ENCODE peak calls at places on chromosome 9, in ten cellular contexts. One of them, this sample, is unnamed.

GRCh38 chr9:134943411-134943810 is 25.7 kb upstream of the FCN1 start:
- DNase-seq in foreskin melanocyte: no peak
- DNase-seq in posterior vena cava: peak; percentile 35
- DNase-seq in H7: no peak
- DNase-seq in non-pigmented ciliary epithelial cell: no peak
- DNase-seq in HEK293T: no peak
- DNase-seq in endothelial cell: no peak
- DNase-seq in foreskin fibroblast: no peak
- DNase-seq in neural crest cell: no peak
- DNase-seq in transverse colon: no peak
- DNase-seq in this sample: no peak

GRCh38 chr9:84756156-84756555 is 86.6 kb downstream of the NTRK2 start:
- DNase-seq in non-pigmented ciliary epithelial cell: no peak
- DNase-seq in H7: no peak
- DNase-seq in foreskin fibroblast: no peak
- DNase-seq in foreskin melanocyte: no peak
- DNase-seq in endothelial cell: no peak
- DNase-seq in HEK293T: no peak
- DNase-seq in posterior vena cava: no peak
- DNase-seq in neural crest cell: no peak
- DNase-seq in transverse colon: no peak
- DNase-seq in this sample: no peak

GRCh38 chr9:78676623-78677022 is 379.7 kb downstream of the PSAT1 start:
- DNase-seq in foreskin melanocyte: no peak
- DNase-seq in foreskin fibroblast: peak; percentile 55
- DNase-seq in non-pigmented ciliary epithelial cell: no peak
- DNase-seq in posterior vena cava: no peak
- DNase-seq in H7: no peak
- DNase-seq in transverse colon: no peak
- DNase-seq in endothelial cell: no peak
- DNase-seq in HEK293T: no peak
- DNase-seq in neural crest cell: no peak
- DNase-seq in this sample: no peak

GRCh38 chr9:95079461-95079860 is 238.0 kb downstream of the FANCC start:
- DNase-seq in posterior vena cava: no peak
- DNase-seq in endothelial cell: no peak
- DNase-seq in HEK293T: no peak
- DNase-seq in foreskin melanocyte: no peak
- DNase-seq in non-pigmented ciliary epithelial cell: no peak
- DNase-seq in transverse colon: no peak
- DNase-seq in H7: peak; percentile 29
- DNase-seq in foreskin fibroblast: no peak
- DNase-seq in neural crest cell: no peak
- DNase-seq in this sample: no peak

GRCh38 chr9:71819115-71819739 is 50.9 kb upstream of the CEMIP2 start:
- DNase-seq in H7: no peak
- DNase-seq in foreskin fibroblast: peak; percentile 10
- DNase-seq in posterior vena cava: no peak
- DNase-seq in non-pigmented ciliary epithelial cell: no peak
- DNase-seq in transverse colon: peak; percentile 32
- DNase-seq in neural crest cell: peak; percentile 57
- DNase-seq in foreskin melanocyte: no peak
- DNase-seq in HEK293T: peak; percentile 23
- DNase-seq in endothelial cell: peak; percentile 62
- DNase-seq in this sample: no peak

GRCh38 chr9:128027166-128027539 is 40.0 kb downstream of the NAIF1 start:
- DNase-seq in non-pigmented ciliary epithelial cell: no peak
- DNase-seq in transverse colon: peak; percentile 17
- DNase-seq in neural crest cell: no peak
- DNase-seq in foreskin fibroblast: no peak
- DNase-seq in H7: no peak
- DNase-seq in posterior vena cava: no peak
- DNase-seq in endothelial cell: no peak
- DNase-seq in foreskin melanocyte: no peak
- DNase-seq in HEK293T: no peak
- DNase-seq in this sample: no peak

GRCh38 chr9:95816716-95817115 is 58.8 kb upstream of the ERCC6L2 start:
- DNase-seq in H7: no peak
- DNase-seq in non-pigmented ciliary epithelial cell: no peak
- DNase-seq in foreskin melanocyte: no peak
- DNase-seq in posterior vena cava: no peak
- DNase-seq in endothelial cell: no peak
- DNase-seq in neural crest cell: no peak
- DNase-seq in foreskin fibroblast: no peak
- DNase-seq in transverse colon: no peak
- DNase-seq in HEK293T: no peak
- DNase-seq in this sample: no peak

GRCh38 chr9:86368871-86369521 is 14.8 kb upstream of the TUT7 start:
- DNase-seq in non-pigmented ciliary epithelial cell: peak; percentile 77
- DNase-seq in H7: no peak
- DNase-seq in transverse colon: no peak
- DNase-seq in HEK293T: no peak
- DNase-seq in neural crest cell: no peak
- DNase-seq in endothelial cell: no peak
- DNase-seq in foreskin fibroblast: peak; percentile 93
- DNase-seq in foreskin melanocyte: no peak
- DNase-seq in posterior vena cava: no peak
- DNase-seq in this sample: no peak

GRCh38 chr9:127903557-127904475 is 4.4 kb upstream of the ST6GALNAC6 start:
- DNase-seq in neural crest cell: peak; percentile 46
- DNase-seq in posterior vena cava: peak; percentile 90
- DNase-seq in non-pigmented ciliary epithelial cell: no peak
- DNase-seq in H7: peak; percentile 81
- DNase-seq in foreskin melanocyte: no peak
- DNase-seq in HEK293T: no peak
- DNase-seq in transverse colon: peak; percentile 91
- DNase-seq in foreskin fibroblast: no peak
- DNase-seq in endothelial cell: peak; percentile 47
- DNase-seq in this sample: peak; percentile 95

GRCh38 chr9:127869310-127870152 is 7.9 kb downstream of the AK1 start:
- DNase-seq in non-pigmented ciliary epithelial cell: no peak
- DNase-seq in neural crest cell: peak; percentile 98
- DNase-seq in transverse colon: peak; percentile 92
- DNase-seq in posterior vena cava: peak; percentile 98
- DNase-seq in foreskin fibroblast: peak; percentile 70
- DNase-seq in H7: peak; percentile 99
- DNase-seq in foreskin melanocyte: peak; percentile 59
- DNase-seq in HEK293T: peak; percentile 92
- DNase-seq in endothelial cell: peak; percentile 97
- DNase-seq in this sample: peak; percentile 89

GRCh38 chr9:118459832-118460425 is 755.7 kb downstream of the TLR4 start:
- DNase-seq in neural crest cell: no peak
- DNase-seq in HEK293T: no peak
- DNase-seq in foreskin melanocyte: no peak
- DNase-seq in foreskin fibroblast: no peak
- DNase-seq in non-pigmented ciliary epithelial cell: no peak
- DNase-seq in posterior vena cava: no peak
- DNase-seq in H7: no peak
- DNase-seq in transverse colon: peak; percentile 10
- DNase-seq in endothelial cell: no peak
- DNase-seq in this sample: peak; percentile 49

GRCh38 chr9:86405926-86406325 is 51.7 kb upstream of the TUT7 start:
- DNase-seq in foreskin fibroblast: peak; percentile 90
- DNase-seq in neural crest cell: no peak
- DNase-seq in transverse colon: no peak
- DNase-seq in H7: peak; percentile 16
- DNase-seq in foreskin melanocyte: no peak
- DNase-seq in non-pigmented ciliary epithelial cell: peak; percentile 82
- DNase-seq in posterior vena cava: no peak
- DNase-seq in HEK293T: no peak
- DNase-seq in endothelial cell: no peak
- DNase-seq in this sample: no peak

GRCh38 chr9:27460225-27461023 is 63.7 kb upstream of the IFNK start:
- DNase-seq in transverse colon: no peak
- DNase-seq in H7: no peak
- DNase-seq in HEK293T: no peak
- DNase-seq in foreskin melanocyte: no peak
- DNase-seq in neural crest cell: no peak
- DNase-seq in posterior vena cava: no peak
- DNase-seq in endothelial cell: no peak
- DNase-seq in foreskin fibroblast: no peak
- DNase-seq in non-pigmented ciliary epithelial cell: no peak
- DNase-seq in this sample: no peak

GRCh38 chr9:89029788-89030187 is 38.5 kb downstream of the S1PR3 start:
- DNase-seq in HEK293T: no peak
- DNase-seq in foreskin fibroblast: no peak
- DNase-seq in H7: no peak
- DNase-seq in neural crest cell: no peak
- DNase-seq in non-pigmented ciliary epithelial cell: no peak
- DNase-seq in endothelial cell: no peak
- DNase-seq in transverse colon: no peak
- DNase-seq in foreskin melanocyte: no peak
- DNase-seq in posterior vena cava: no peak
- DNase-seq in this sample: no peak

GRCh38 chr9:33170464-33171156 is 3.5 kb upstream of the B4GALT1 start:
- DNase-seq in foreskin fibroblast: no peak
- DNase-seq in transverse colon: peak; percentile 66
- DNase-seq in H7: peak; percentile 65
- DNase-seq in non-pigmented ciliary epithelial cell: no peak
- DNase-seq in foreskin melanocyte: no peak
- DNase-seq in endothelial cell: no peak
- DNase-seq in posterior vena cava: peak; percentile 86
- DNase-seq in neural crest cell: no peak
- DNase-seq in HEK293T: no peak
- DNase-seq in this sample: peak; percentile 50

GRCh38 chr9:122132539-122132938 is 27.0 kb downstream of the NDUFA8 start:
- DNase-seq in transverse colon: no peak
- DNase-seq in foreskin melanocyte: no peak
- DNase-seq in neural crest cell: no peak
- DNase-seq in non-pigmented ciliary epithelial cell: no peak
- DNase-seq in HEK293T: no peak
- DNase-seq in endothelial cell: no peak
- DNase-seq in foreskin fibroblast: no peak
- DNase-seq in posterior vena cava: no peak
- DNase-seq in H7: no peak
- DNase-seq in this sample: no peak

GRCh38 chr9:96619109-96619435 is 571 bp downstream of the CDC14B start:
- DNase-seq in endothelial cell: no peak
- DNase-seq in foreskin melanocyte: no peak
- DNase-seq in foreskin fibroblast: no peak
- DNase-seq in neural crest cell: no peak
- DNase-seq in posterior vena cava: no peak
- DNase-seq in non-pigmented ciliary epithelial cell: no peak
- DNase-seq in transverse colon: no peak
- DNase-seq in H7: no peak
- DNase-seq in HEK293T: no peak
- DNase-seq in this sample: peak; percentile 20

GRCh38 chr9:126893079-126893478 is 21.5 kb upstream of the RALGPS1 start:
- DNase-seq in H7: peak; percentile 62
- DNase-seq in non-pigmented ciliary epithelial cell: no peak
- DNase-seq in foreskin melanocyte: no peak
- DNase-seq in endothelial cell: no peak
- DNase-seq in transverse colon: no peak
- DNase-seq in neural crest cell: no peak
- DNase-seq in posterior vena cava: no peak
- DNase-seq in HEK293T: peak; percentile 45
- DNase-seq in foreskin fibroblast: no peak
- DNase-seq in this sample: no peak

GRCh38 chr9:94576131-94576530 is 17.5 kb downstream of the FBP2 start:
- DNase-seq in foreskin melanocyte: no peak
- DNase-seq in non-pigmented ciliary epithelial cell: no peak
- DNase-seq in H7: no peak
- DNase-seq in posterior vena cava: no peak
- DNase-seq in neural crest cell: no peak
- DNase-seq in foreskin fibroblast: no peak
- DNase-seq in HEK293T: no peak
- DNase-seq in endothelial cell: no peak
- DNase-seq in transverse colon: no peak
- DNase-seq in this sample: no peak

GRCh38 chr9:3903273-3903672 is 377.5 kb upstream of the RFX3 start:
- DNase-seq in neural crest cell: no peak
- DNase-seq in non-pigmented ciliary epithelial cell: no peak
- DNase-seq in foreskin melanocyte: no peak
- DNase-seq in endothelial cell: no peak
- DNase-seq in HEK293T: no peak
- DNase-seq in H7: no peak
- DNase-seq in posterior vena cava: no peak
- DNase-seq in transverse colon: peak; percentile 24
- DNase-seq in foreskin fibroblast: no peak
- DNase-seq in this sample: no peak

This sample was measured in left colon.